ENCODE peak calls at places on chromosomes 12 and 14, in nine cellular contexts. F is DMS 273 treated with DMSO at 0.1 percent for 48 hours; R is SW 1271; T is neural progenitor cell; H is stomach; W is NT2/D1; U is COLO829; M is aorta; Z is activated CD8-positive, alpha-beta T cell treated with anti-CD3 and anti-CD28 coated beads for 36 hours. Q is an unnamed sample.

GRCh38 chr12:68976304-68976915 is 43.4 kb upstream of the CPM start:
- DNase-seq in W (no peak), H (no peak), F (no peak), M (no peak), Z (no peak), T (no peak), R (no peak), U (no peak), Q (no peak)

GRCh38 chr14:35402323-35403084 is 2.0 kb downstream of the NFKBIA start:
- DNase-seq in H (no peak), W (no peak), U (no peak), Z (peak), M (no peak), R (peak), T (no peak), F (no peak), Q (no peak)

GRCh38 chr14:103629503-103630121 is 601 bp downstream of the KLC1 start:
- DNase-seq in H (peak), Z (peak), T (peak), F (no peak), R (no peak), M (peak), W (no peak), U (peak), Q (peak)

GRCh38 chr12:4267904-4268548 is 5.5 kb upstream of the CCND2 start:
- DNase-seq in R (no peak), H (no peak), F (no peak), Z (no peak), M (no peak), U (no peak), W (no peak), T (no peak), Q (no peak)

GRCh38 chr12:77521458-77522115 is 309.1 kb upstream of the NAV3 start:
- DNase-seq in T (no peak), Z (no peak), R (no peak), W (no peak), U (no peak), F (no peak), H (no peak), M (no peak), Q (no peak)

GRCh38 chr14:89443002-89443660 is 26.1 kb upstream of the FOXN3 start:
- DNase-seq in F (no peak), H (no peak), U (no peak), W (no peak), R (no peak), M (no peak), T (no peak), Z (no peak), Q (no peak)

GRCh38 chr12:108457006-108457733 is 57.9 kb upstream of the FICD start:
- DNase-seq in Z (peak), M (no peak), H (no peak), T (peak), W (peak), F (peak), U (peak), R (peak), Q (peak)

GRCh38 chr12:19223695-19224094 is 94.2 kb downstream of the PLEKHA5 start:
- DNase-seq in R (no peak), F (no peak), H (no peak), W (no peak), M (no peak), Z (no peak), U (no peak), T (no peak), Q (no peak)

GRCh38 chr12:67193705-67194104 is 75.5 kb upstream of the CAND1 start:
- DNase-seq in Z (peak), W (peak), R (no peak), U (peak), F (no peak), M (no peak), H (no peak), T (peak), Q (peak)

GRCh38 chr12:55044135-55044534 is 24.4 kb downstream of the NEUROD4 start:
- DNase-seq in U (no peak), Z (no peak), H (no peak), M (no peak), W (peak), T (no peak), F (no peak), R (no peak), Q (no peak)

GRCh38 chr14:37864861-37865718 is 269.7 kb downstream of the TTC6 start:
- DNase-seq in H (peak), U (no peak), T (no peak), R (no peak), M (no peak), Z (no peak), W (no peak), F (peak), Q (no peak)

GRCh38 chr14:68733086-68733621 is 59.7 kb downstream of the ZFP36L1 start:
- DNase-seq in R (no peak), H (no peak), Z (peak), T (no peak), W (no peak), M (peak), F (no peak), U (no peak), Q (no peak)

GRCh38 chr14:50225067-50225973 is 6.1 kb downstream of the SOS2 start:
- DNase-seq in M (no peak), U (peak), T (no peak), F (peak), R (no peak), Z (no peak), W (no peak), H (no peak), Q (no peak)

GRCh38 chr12:118357327-118358007 is 15.2 kb downstream of the TAOK3 start:
- DNase-seq in U (peak), Z (peak), T (no peak), F (no peak), R (peak), H (no peak), W (no peak), M (no peak), Q (no peak)

GRCh38 chr14:41925409-41925808 is 318.7 kb downstream of the LRFN5 start:
- DNase-seq in U (peak), F (no peak), Z (no peak), H (no peak), T (peak), R (peak), W (no peak), M (no peak), Q (peak)

GRCh38 chr12:111197545-111197944 is 171.3 kb downstream of the PHETA1 start:
- DNase-seq in T (no peak), Z (no peak), M (no peak), U (no peak), F (no peak), H (no peak), R (no peak), W (no peak), Q (no peak)

GRCh38 chr12:12722351-12723146 is 5.4 kb downstream of the CDKN1B start:
- DNase-seq in R (peak), T (no peak), F (no peak), H (no peak), U (no peak), W (no peak), M (no peak), Z (no peak), Q (no peak)

GRCh38 chr12:108634225-108634795 is 616 bp upstream of the SELPLG start:
- DNase-seq in Z (peak), W (no peak), M (peak), R (no peak), T (no peak), U (no peak), H (peak), F (no peak), Q (no peak)

GRCh38 chr12:65999564-66000280 is 130.8 kb downstream of the LLPH start:
- DNase-seq in H (no peak), T (no peak), Z (no peak), M (no peak), U (peak), F (no peak), R (no peak), W (no peak), Q (no peak)

GRCh38 chr12:85275359-85275758 is 4.7 kb upstream of the ALX1 start:
- DNase-seq in F (no peak), H (no peak), R (no peak), Z (no peak), M (no peak), T (no peak), W (no peak), U (no peak), Q (peak)

GRCh38 chr12:116077431-116077830 is 200.1 kb downstream of the MED13L start:
- DNase-seq in H (no peak), F (no peak), R (no peak), W (no peak), T (no peak), U (no peak), Z (no peak), M (no peak), Q (no peak)

GRCh38 chr14:49189381-49189780 is 396.8 kb downstream of the RPS29 start:
- DNase-seq in Z (no peak), R (no peak), M (no peak), W (no peak), H (no peak), F (no peak), T (no peak), U (no peak), Q (no peak)

GRCh38 chr14:33475623-33476022 is 475.3 kb downstream of the EGLN3 start:
- DNase-seq in M (no peak), F (no peak), H (peak), U (no peak), W (peak), T (peak), Z (peak), R (peak), Q (peak)

GRCh38 chr14:105072892-105073719 is 7.9 kb upstream of the GPR132 start:
- DNase-seq in F (no peak), H (no peak), M (peak), T (no peak), R (no peak), U (no peak), Z (no peak), W (no peak), Q (no peak)

GRCh38 chr12:109741286-109741969 is 27.8 kb downstream of the FAM222A start:
- DNase-seq in H (peak), W (no peak), M (peak), T (no peak), Z (no peak), F (no peak), U (no peak), R (no peak), Q (no peak)

GRCh38 chr12:52362118-52362726 is 5.1 kb downstream of the KRT85 start:
- DNase-seq in F (no peak), H (no peak), W (no peak), M (no peak), Z (peak), U (no peak), T (no peak), R (peak), Q (no peak)